ENCODE peak calls at places on chromosomes 6 and 20, in six cellular contexts. F is stimulated activated CD4-positive, alpha-beta T cell treated with anti-CD3 and anti-CD28 coated beads, Interleukin-12 subunit alpha, Interleukin-12 subunit beta, amount 100 ng/mL, for 48 hours; B is kidney; D is left ventricle myocardium inferior; M is GDM1; Z is AG09319. C is an unnamed sample.

GRCh38 chr6:37251211-37251610 is 6.4 kb upstream of the TBC1D22B start:
- DNase-seq in F (no peak), B (no peak), D (no peak), M (no peak), Z (no peak), C (no peak)

GRCh38 chr6:169253745-169254238 is at the start of gene THBS2:
- DNase-seq in F (no peak), B (no peak), D (peak), M (no peak), Z (peak), C (no peak)

GRCh38 chr6:40474937-40475336 is 112.2 kb downstream of the LRFN2 start:
- DNase-seq in F (no peak), B (no peak), D (no peak), M (no peak), Z (no peak), C (no peak)

GRCh38 chr20:24657211-24657610 is 187.8 kb downstream of the SYNDIG1 start:
- DNase-seq in F (no peak), B (peak), D (no peak), M (no peak), Z (no peak), C (no peak)

GRCh38 chr6:22298393-22299010 is 1.7 kb upstream of the PRL start:
- DNase-seq in F (no peak), B (no peak), D (no peak), M (no peak), Z (no peak), C (no peak)

GRCh38 chr20:8790442-8791074 is 278.3 kb upstream of the PLCB4 start:
- DNase-seq in F (no peak), B (no peak), D (no peak), M (no peak), Z (peak), C (peak)

GRCh38 chr20:18986895-18987580 is 173.5 kb downstream of the SCP2D1 start:
- DNase-seq in F (no peak), B (no peak), D (no peak), M (no peak), Z (no peak), C (no peak)

GRCh38 chr6:170067257-170067656 is 223.6 kb downstream of the DLL1 start:
- DNase-seq in F (no peak), B (peak), D (no peak), M (no peak), Z (no peak), C (no peak)

GRCh38 chr6:17705778-17706579 is 746 bp downstream of the NUP153 start:
- DNase-seq in F (peak), B (peak), D (peak), M (peak), Z (no peak), C (peak)

GRCh38 chr20:13397300-13397724 is 176.2 kb downstream of the ISM1 start:
- DNase-seq in F (no peak), B (no peak), D (no peak), M (no peak), Z (no peak), C (no peak)

GRCh38 chr6:87710090-87710489 is 8.1 kb upstream of the AKIRIN2 start:
- DNase-seq in F (no peak), B (no peak), D (no peak), M (no peak), Z (no peak), C (no peak)

GRCh38 chr20:18514127-18514526 is 6.4 kb downstream of the SEC23B start:
- DNase-seq in F (no peak), B (no peak), D (no peak), M (no peak), Z (no peak), C (no peak)

GRCh38 chr20:63698739-63699465 is 2.5 kb downstream of the TNFRSF6B start:
- DNase-seq in F (peak), B (peak), D (no peak), M (no peak), Z (peak), C (peak)

GRCh38 chr6:7311920-7312615 is 931 bp downstream of the SSR1 start:
- DNase-seq in F (no peak), B (no peak), D (no peak), M (no peak), Z (no peak), C (no peak)

GRCh38 chr20:23141450-23142161 is 55.5 kb upstream of the CD93 start:
- DNase-seq in F (no peak), B (no peak), D (no peak), M (no peak), Z (no peak), C (peak)

GRCh38 chr6:142478117-142478516 is 176.3 kb downstream of the ADGRG6 start:
- DNase-seq in F (no peak), B (no peak), D (no peak), M (peak), Z (no peak), C (peak)

GRCh38 chr20:35307666-35308653 is 15.7 kb upstream of the FAM83C start:
- DNase-seq in F (no peak), B (no peak), D (peak), M (no peak), Z (no peak), C (peak)

GRCh38 chr6:6878921-6879585 is 228.7 kb upstream of the RREB1 start:
- DNase-seq in F (no peak), B (no peak), D (no peak), M (no peak), Z (no peak), C (no peak)

GRCh38 chr6:137846772-137847313 is 20.2 kb upstream of the TNFAIP3 start:
- DNase-seq in F (no peak), B (peak), D (peak), M (peak), Z (no peak), C (no peak)

GRCh38 chr20:36467076-36467999 is 74.0 kb upstream of the MYL9 start:
- DNase-seq in F (no peak), B (no peak), D (peak), M (no peak), Z (no peak), C (peak)

GRCh38 chr6:109455161-109455501 is 441 bp downstream of the MICAL1 start:
- DNase-seq in F (peak), B (peak), D (no peak), M (no peak), Z (no peak), C (no peak)

GRCh38 chr20:19935842-19936241 is 81.3 kb upstream of the NAA20 start:
- DNase-seq in F (no peak), B (peak), D (no peak), M (no peak), Z (no peak), C (no peak)

GRCh38 chr20:3795511-3796468 is at the start of gene CDC25B:
- DNase-seq in F (peak), B (peak), D (peak), M (peak), Z (peak), C (peak)

GRCh38 chr20:45798935-45799642 is 7.3 kb downstream of the DNTTIP1 start:
- DNase-seq in F (peak), B (no peak), D (no peak), M (peak), Z (no peak), C (peak)

GRCh38 chr6:28981391-28981832 is 23.7 kb downstream of the ZNF311 start:
- DNase-seq in F (peak), B (no peak), D (peak), M (peak), Z (no peak), C (peak)

GRCh38 chr6:39312912-39313525 is 1.2 kb downstream of the KCNK17 start:
- DNase-seq in F (no peak), B (no peak), D (peak), M (no peak), Z (no peak), C (no peak)

GRCh38 chr20:23526850-23527249 is 35.9 kb downstream of the CST8 start:
- DNase-seq in F (no peak), B (no peak), D (no peak), M (no peak), Z (no peak), C (no peak)

GRCh38 chr20:24782801-24783630 is 166.1 kb upstream of the CST7 start:
- DNase-seq in F (no peak), B (no peak), D (no peak), M (no peak), Z (no peak), C (no peak)

C was measured in SJCRH30.